ENCODE peak calls at places on chromosomes 2 and 18, in six cellular contexts. T is endothelial cell of umbilical vein, Q is GM12878, L is A549, H is HepG2, M is K562. A is an unnamed sample.

GRCh38 chr2:113979172-113980128 is 89.6 kb downstream of the ACTR3 start:
- DNase-seq in T (no peak), Q (no peak), L (no peak), H (no peak), M (no peak), A (peak; percentile 14)

GRCh38 chr18:34222396-34223163 is 2.1 kb downstream of the NOL4 start:
- DNase-seq in T (peak; percentile 34), Q (no peak), L (no peak), H (no peak), M (no peak), A (no peak)

GRCh38 chr2:46963961-46964673 is 48.5 kb upstream of the MCFD2 start:
- DNase-seq in T (no peak), Q (no peak), L (no peak), H (peak; percentile 39), M (no peak), A (peak; percentile 56)

GRCh38 chr2:31402388-31402787 is 12.2 kb downstream of the XDH start:
- DNase-seq in T (no peak), Q (no peak), L (no peak), H (no peak), M (no peak), A (no peak)

GRCh38 chr2:12073217-12073852 is 326.9 kb downstream of the LPIN1 start:
- DNase-seq in T (no peak), Q (no peak), L (no peak), H (no peak), M (no peak), A (no peak)

GRCh38 chr2:151204720-151205119 is 56.9 kb downstream of the RBM43 start:
- DNase-seq in T (no peak), Q (no peak), L (no peak), H (no peak), M (no peak), A (no peak)

GRCh38 chr2:237581751-237582746 is 8.5 kb downstream of the RAB17 start:
- DNase-seq in T (peak; percentile 79), Q (peak; percentile 35), L (no peak), H (peak; percentile 82), M (peak; percentile 15), A (peak; percentile 64)

GRCh38 chr2:173884403-173884802 is 80.8 kb downstream of the SP3 start:
- DNase-seq in T (peak; percentile 64), Q (no peak), L (no peak), H (peak; percentile 56), M (peak; percentile 74), A (peak; percentile 56)

GRCh38 chr2:96608459-96609455 is 29.4 kb downstream of the KANSL3 start:
- DNase-seq in T (no peak), Q (peak; percentile 4), L (peak; percentile 76), H (peak; percentile 40), M (peak; percentile 15), A (no peak)

GRCh38 chr18:25830787-25831186 is 259.6 kb downstream of the SS18 start:
- DNase-seq in T (peak; percentile 80), Q (no peak), L (no peak), H (peak; percentile 2), M (no peak), A (no peak)

GRCh38 chr2:200044453-200044852 is 89.1 kb downstream of the MAIP1 start:
- DNase-seq in T (no peak), Q (no peak), L (no peak), H (no peak), M (no peak), A (no peak)

GRCh38 chr2:212858496-212858895 is 292.9 kb downstream of the IKZF2 start:
- DNase-seq in T (no peak), Q (no peak), L (no peak), H (no peak), M (no peak), A (no peak)

GRCh38 chr2:212864186-212864585 is 287.2 kb downstream of the IKZF2 start:
- DNase-seq in T (no peak), Q (no peak), L (no peak), H (no peak), M (no peak), A (no peak)

GRCh38 chr2:212863185-212863588 is 288.2 kb downstream of the IKZF2 start:
- DNase-seq in T (peak; percentile 29), Q (peak; percentile 30), L (no peak), H (peak; percentile 28), M (peak; percentile 23), A (peak; percentile 74)
- TF ChIP-seq CTCF in T (peak; percentile 45), Q (peak; percentile 52), L (peak; percentile 40), H (peak; percentile 64), M (peak; percentile 53), A (peak; percentile 84)

GRCh38 chr2:8582191-8582849 is 99.5 kb upstream of the ID2 start:
- DNase-seq in T (no peak), Q (no peak), L (no peak), H (no peak), M (no peak), A (no peak)

GRCh38 chr2:8583400-8584173 is 98.3 kb upstream of the ID2 start:
- DNase-seq in T (peak; percentile 38), Q (peak; percentile 80), L (no peak), H (peak; percentile 79), M (peak; percentile 97), A (peak; percentile 98)

GRCh38 chr2:8581601-8582041 is 100.2 kb upstream of the ID2 start:
- DNase-seq in T (no peak), Q (no peak), L (no peak), H (peak; percentile 34), M (peak; percentile 20), A (no peak)

GRCh38 chr2:8584174-8585066 is 97.4 kb upstream of the ID2 start:
- DNase-seq in T (no peak), Q (no peak), L (no peak), H (no peak), M (no peak), A (no peak)

DNA sequence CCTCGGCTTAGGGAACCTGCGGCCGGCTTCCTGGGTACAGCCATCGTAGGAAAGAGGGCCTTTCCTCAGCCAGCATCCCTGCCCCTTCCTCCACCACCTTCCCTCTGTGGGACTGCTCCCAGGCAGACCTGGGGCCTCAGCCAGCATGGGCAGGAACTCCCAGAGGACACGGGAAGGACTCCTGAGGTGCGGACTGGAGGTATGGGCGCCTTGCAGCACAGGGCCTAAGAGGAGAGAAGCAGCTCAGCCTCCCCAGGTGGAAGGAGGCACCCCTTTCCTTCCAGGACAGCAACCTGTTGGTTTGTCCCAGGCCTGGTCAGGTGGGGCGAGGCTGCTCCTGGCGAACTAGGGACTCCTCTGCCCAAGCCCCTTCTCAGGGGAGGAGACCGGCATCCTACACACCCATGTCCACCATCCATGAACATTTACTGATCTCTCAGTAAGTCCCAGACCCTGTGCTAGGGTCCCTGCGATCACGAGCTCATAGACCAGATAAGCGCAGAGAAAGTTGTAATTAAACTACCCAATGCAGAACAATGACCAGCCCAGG is 98.9 kb upstream of the ID2 start:
- DNase-seq in T (no peak), Q (no peak), L (no peak), H (no peak), M (no peak), A (no peak)
- TF ChIP-seq MAX in T (no peak), Q (no peak), L (no peak), H (no peak), M (no peak), A (no peak)

DNA sequence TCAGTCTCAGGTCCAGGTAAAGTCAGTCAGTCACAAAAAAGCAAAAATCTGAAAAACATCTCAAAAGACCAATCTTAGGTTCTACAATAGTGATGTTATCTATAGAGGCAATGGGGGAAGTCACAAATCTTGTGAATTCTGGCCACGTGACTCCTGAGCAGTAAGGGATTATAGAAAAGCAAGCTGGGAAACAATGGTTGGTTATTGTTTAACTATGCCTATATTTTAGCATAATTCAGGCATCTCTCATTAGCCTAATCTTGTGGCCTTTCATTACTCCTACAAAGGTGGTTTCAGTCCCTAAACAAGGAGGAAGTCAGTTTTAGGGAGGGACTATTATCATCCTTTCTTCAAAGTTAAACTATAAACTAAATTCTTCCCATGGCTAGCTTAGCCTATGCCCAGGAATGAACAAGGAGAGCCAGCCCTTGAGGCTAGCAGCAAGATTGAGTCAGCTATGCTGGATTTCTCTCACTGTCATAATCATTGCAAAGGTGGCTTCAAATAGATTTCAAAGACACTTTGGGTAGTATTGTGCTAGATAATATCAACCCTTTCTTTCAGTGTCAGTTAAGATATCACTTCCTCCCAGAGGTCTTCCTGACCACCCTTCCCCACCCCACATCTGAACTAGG is 56.4 kb upstream of the ITGA6 start:
- DNase-seq in T (no peak), Q (no peak), L (no peak), H (no peak), M (no peak), A (no peak)
- TF ChIP-seq MYC in T (no peak), Q (no peak), L (no peak), H (no peak), M (no peak), A (no peak)

DNA sequence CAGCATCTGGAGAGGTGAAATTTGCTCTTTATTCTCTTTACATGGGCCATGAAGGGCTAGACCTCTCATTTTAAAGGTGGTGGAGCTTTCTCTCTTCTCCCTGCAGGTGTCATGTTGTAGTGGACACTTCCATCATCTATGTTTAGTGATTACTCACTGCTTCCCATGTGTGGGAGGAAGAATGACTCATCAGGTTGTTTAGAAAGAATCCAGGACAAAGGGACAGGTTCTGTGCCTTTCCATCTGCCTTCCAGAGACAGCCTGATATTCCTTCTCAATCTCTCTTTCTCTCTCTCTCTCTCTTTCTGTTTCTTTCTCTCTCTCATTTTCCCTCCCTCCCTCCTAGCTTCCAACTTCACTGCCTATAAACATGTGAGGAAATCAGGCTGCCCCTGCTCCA is 38.7 kb downstream of the SCG2 start:
- DNase-seq in T (peak; percentile 73), Q (no peak), L (peak; percentile 82), H (peak; percentile 69), M (peak; percentile 40), A (peak; percentile 30)
- TF ChIP-seq CTCF in T (no peak), Q (no peak), L (no peak), H (no peak), M (no peak), A (no peak)

GRCh38 chr2:170086117-170086688 is 91.7 kb upstream of the MYO3B start:
- DNase-seq in T (no peak), Q (no peak), L (no peak), H (no peak), M (no peak), A (no peak)
- TF ChIP-seq MAX in T (no peak), Q (no peak), L (no peak), H (no peak), M (no peak), A (no peak)

DNA sequence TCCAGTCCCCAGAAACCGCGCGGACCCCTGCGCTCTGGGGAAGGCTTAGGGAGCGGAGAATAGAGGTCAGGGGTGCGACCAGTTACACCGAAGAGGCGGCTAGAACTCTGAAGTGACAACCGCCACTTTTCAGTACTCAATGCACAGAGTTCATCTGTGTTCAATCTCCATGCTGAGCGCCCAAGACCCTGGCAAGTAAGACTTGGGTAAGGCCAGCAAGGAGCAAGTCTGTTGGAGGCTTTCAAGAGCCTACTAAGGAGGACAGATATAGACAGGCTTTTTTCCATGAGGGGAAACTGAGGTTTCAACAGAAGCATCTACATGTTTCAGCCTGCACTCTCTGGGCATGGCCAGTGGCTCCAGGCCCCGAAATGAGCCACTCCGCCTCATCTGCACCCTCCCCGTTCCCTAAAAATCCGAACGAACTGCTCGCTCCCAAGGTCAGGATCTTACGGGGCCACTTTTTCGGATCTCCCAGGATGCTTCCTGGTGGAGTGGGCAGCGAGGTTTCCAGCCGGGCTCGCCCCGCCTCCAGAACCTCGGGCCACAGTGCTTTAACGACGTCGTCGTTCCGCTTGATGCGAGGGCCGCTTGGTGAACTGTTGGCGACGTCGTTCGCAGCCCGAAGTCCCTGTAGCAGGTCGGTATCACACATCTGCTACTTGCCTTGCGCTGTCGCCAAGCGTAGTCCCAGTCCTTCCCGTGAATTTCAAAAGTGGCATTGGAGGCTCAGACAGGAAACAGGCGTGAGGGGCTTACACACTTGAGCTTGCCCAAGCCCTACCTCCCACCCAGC is 15.5 kb downstream of the EVX2 start:
- DNase-seq in T (no peak), Q (no peak), L (no peak), H (no peak), M (no peak), A (no peak)
- TF ChIP-seq MYC in T (no peak), Q (no peak), L (no peak), H (no peak), M (no peak), A (no peak)